ENCODE peak calls at places on chromosomes 2 and 18, in six cellular contexts. M is left lung, P is astrocyte of the spinal cord, U is RWPE1, Z is fibroblast of mammary gland, R is upper lobe of right lung. N is an unnamed sample.

GRCh38 chr2:11997142-11997541 is 250.7 kb downstream of the LPIN1 start:
- DNase-seq in R (no peak), Z (no peak), P (no peak), M (no peak), U (no peak), N (no peak)

GRCh38 chr2:239379641-239380170 is 21.1 kb downstream of the HDAC4 start:
- DNase-seq in R (no peak), M (peak; percentile 81), Z (no peak), P (no peak), U (no peak), N (no peak)

GRCh38 chr2:239236043-239236807 is 164.6 kb downstream of the HDAC4 start:
- DNase-seq in P (no peak), R (no peak), Z (no peak), U (no peak), M (no peak), N (no peak)

GRCh38 chr2:235541016-235541415 is 47.2 kb downstream of the AGAP1 start:
- DNase-seq in Z (no peak), R (no peak), P (no peak), U (peak; percentile 69), M (no peak), N (no peak)

GRCh38 chr2:43469094-43469493 is 126.7 kb downstream of the THADA start:
- DNase-seq in M (no peak), Z (no peak), U (no peak), R (no peak), P (no peak), N (no peak)

GRCh38 chr2:15967415-15968279 is 27.3 kb downstream of the MYCN start:
- DNase-seq in M (no peak), Z (no peak), P (no peak), R (no peak), U (no peak), N (no peak)

GRCh38 chr2:9739508-9739907 is 103.8 kb upstream of the TAF1B start:
- DNase-seq in M (no peak), P (no peak), R (peak; percentile 77), Z (no peak), U (no peak), N (no peak)

GRCh38 chr2:207260021-207260420 is 94.3 kb upstream of the KLF7 start:
- DNase-seq in Z (no peak), U (no peak), P (no peak), R (no peak), M (no peak), N (no peak)

GRCh38 chr2:196354186-196354585 is 182.8 kb upstream of the STK17B start:
- DNase-seq in P (no peak), U (no peak), M (peak; percentile 70), R (no peak), Z (no peak), N (no peak)

GRCh38 chr2:200600549-200601212 is 14.9 kb downstream of the AOX1 start:
- DNase-seq in P (peak; percentile 35), U (no peak), Z (no peak), R (no peak), M (no peak), N (no peak)

GRCh38 chr18:58140366-58141325 is 96.6 kb downstream of the NEDD4L start:
- DNase-seq in M (no peak), P (no peak), R (no peak), Z (no peak), U (no peak), N (no peak)

GRCh38 chr2:8684421-8684884 is 2.6 kb downstream of the ID2 start:
- DNase-seq in U (no peak), R (no peak), M (no peak), P (peak; percentile 42), Z (no peak), N (no peak)

GRCh38 chr18:74456409-74457042 is 582 bp downstream of the DIPK1C start:
- DNase-seq in P (no peak), M (no peak), Z (no peak), R (no peak), U (no peak), N (no peak)

GRCh38 chr2:75598572-75599155 is 37.9 kb upstream of the EVA1A start:
- DNase-seq in R (no peak), Z (no peak), U (no peak), M (no peak), P (no peak), N (no peak)

GRCh38 chr2:48482774-48483173 is 47.2 kb upstream of the STON1 start:
- DNase-seq in U (peak; percentile 30), R (no peak), M (no peak), P (peak; percentile 5), Z (peak; percentile 55), N (no peak)

GRCh38 chr2:48528431-48528830 is 1.5 kb upstream of the STON1 start:
- DNase-seq in P (no peak), R (no peak), Z (no peak), U (no peak), M (no peak), N (no peak)

GRCh38 chr2:38622210-38622609 is 19.5 kb upstream of the HNRNPLL start:
- DNase-seq in M (no peak), P (no peak), Z (no peak), R (no peak), U (no peak), N (no peak)

GRCh38 chr18:58615150-58616132 is 13.4 kb downstream of the ALPK2 start:
- DNase-seq in R (no peak), M (no peak), U (no peak), Z (peak; percentile 63), P (no peak), N (no peak)

GRCh38 chr2:236236559-236237450 is 27.4 kb downstream of the ASB18 start:
- DNase-seq in P (no peak), R (no peak), Z (no peak), U (no peak), M (peak; percentile 67), N (no peak)

GRCh38 chr18:69795785-69796184 is 151.9 kb downstream of the CD226 start:
- DNase-seq in R (no peak), Z (no peak), M (no peak), P (peak; percentile 22), U (no peak), N (no peak)

GRCh38 chr2:196046123-196046917 is 22.3 kb downstream of the DNAH7 start:
- DNase-seq in R (no peak), Z (no peak), P (no peak), U (no peak), M (no peak), N (no peak)

GRCh38 chr2:85707304-85707703 is 13.1 kb downstream of the GNLY start:
- DNase-seq in R (no peak), M (no peak), Z (peak; percentile 94), P (peak; percentile 88), U (peak; percentile 73), N (peak; percentile 78)

GRCh38 chr2:189916651-189917050 is 132.4 kb downstream of the PMS1 start:
- DNase-seq in R (no peak), P (no peak), Z (no peak), U (no peak), M (no peak), N (no peak)

GRCh38 chr2:189913851-189914250 is 129.6 kb downstream of the PMS1 start:
- DNase-seq in Z (no peak), M (no peak), U (no peak), P (no peak), R (no peak), N (no peak)
- TF ChIP-seq CTCF in Z (no peak), M (no peak), U (no peak), P (no peak), R (no peak), N (no peak)

GRCh38 chr2:172481507-172482262 is 54.3 kb downstream of the ITGA6 start:
- DNase-seq in M (no peak), U (no peak), P (no peak), R (no peak), Z (no peak), N (no peak)

GRCh38 chr2:172488556-172488955 is 61.2 kb downstream of the ITGA6 start:
- DNase-seq in U (no peak), R (no peak), P (no peak), M (no peak), Z (no peak), N (no peak)

GRCh38 chr2:172484706-172485105 is 57.3 kb downstream of the ITGA6 start:
- DNase-seq in Z (no peak), U (no peak), P (no peak), M (no peak), R (no peak), N (no peak)

GRCh38 chr2:172480301-172481218 is 53.2 kb downstream of the ITGA6 start:
- DNase-seq in M (no peak), U (no peak), R (no peak), P (peak; percentile 26), Z (no peak), N (no peak)

GRCh38 chr2:172484253-172484652 is 56.9 kb downstream of the ITGA6 start:
- DNase-seq in Z (peak; percentile 30), M (no peak), U (no peak), P (peak; percentile 41), R (no peak), N (no peak)
- TF ChIP-seq CTCF in Z (peak; percentile 29), M (peak; percentile 11), U (peak; percentile 23), P (peak; percentile 40), R (peak; percentile 28), N (peak; percentile 35)

GRCh38 chr18:500230-500555 is 308 bp downstream of the COLEC12 start:
- DNase-seq in P (peak; percentile 53), R (no peak), Z (peak; percentile 59), U (no peak), M (no peak), N (no peak)
- TF ChIP-seq CTCF in P (no peak), R (no peak), Z (no peak), U (no peak), M (peak; percentile 19), N (no peak)

GRCh38 chr2:186493564-186494085 is 7.6 kb downstream of the ZC3H15 start:
- DNase-seq in P (no peak), U (no peak), Z (no peak), M (no peak), R (no peak), N (no peak)

GRCh38 chr2:186498834-186499233 is 12.8 kb downstream of the ZC3H15 start:
- DNase-seq in R (no peak), Z (no peak), U (no peak), P (no peak), M (no peak), N (no peak)

GRCh38 chr2:186496401-186496800 is 10.3 kb downstream of the ZC3H15 start:
- DNase-seq in M (no peak), U (no peak), R (no peak), P (peak; percentile 15), Z (no peak), N (no peak)

DNA sequence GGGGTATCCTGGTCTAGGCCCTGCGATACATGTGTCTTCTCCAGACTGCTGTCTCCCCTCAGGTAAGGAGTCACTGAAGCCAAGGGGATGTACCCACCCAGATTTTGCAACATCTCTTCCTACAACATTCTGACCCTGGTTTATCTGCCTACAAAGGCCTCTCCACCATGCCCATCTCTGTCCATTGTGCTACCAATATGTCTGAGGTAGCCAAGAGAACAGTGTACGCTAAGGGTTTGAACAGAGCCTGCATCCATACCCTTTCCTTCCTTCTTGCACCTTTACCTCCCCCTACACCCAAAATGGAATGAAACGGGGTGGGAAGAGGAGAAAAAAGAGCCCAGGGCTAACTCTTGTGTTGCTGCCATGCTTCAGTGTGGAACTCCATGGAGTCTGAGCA is 11.9 kb downstream of the ZC3H15 start:
- DNase-seq in R (no peak), P (no peak), U (no peak), Z (no peak), M (no peak), N (no peak)
- TF ChIP-seq CTCF in R (no peak), P (no peak), U (no peak), Z (no peak), M (no peak), N (no peak)